ENCODE peak calls at places on chromosomes 2 and 18, in four cellular contexts. P, B, H and Q are unnamed samples.

GRCh38 chr18:78006805-78007204 is 757.2 kb downstream of the GALR1 start:
- DNase-seq in P (no peak), B (no peak), H (no peak), Q (peak)

GRCh38 chr18:30970201-30970816 is 72.2 kb downstream of the DSC3 start:
- DNase-seq in P (no peak), B (peak), H (peak), Q (no peak)

GRCh38 chr2:216445489-216445888 is 33.2 kb downstream of the SMARCAL1 start:
- DNase-seq in P (no peak), B (no peak), H (peak), Q (no peak)

GRCh38 chr2:143420313-143420712 is 291.1 kb downstream of the ARHGAP15 start:
- DNase-seq in P (no peak), B (no peak), H (no peak), Q (no peak)

GRCh38 chr2:159797468-159798375 is at the start of gene CD302:
- DNase-seq in P (peak), B (peak), H (peak), Q (peak)

GRCh38 chr2:126620302-126620701 is 35.7 kb upstream of the GYPC start:
- DNase-seq in P (no peak), B (no peak), H (no peak), Q (no peak)

GRCh38 chr2:36290306-36290705 is 65.3 kb upstream of the CRIM1 start:
- DNase-seq in P (no peak), B (no peak), H (peak), Q (no peak)

GRCh38 chr2:29479566-29479965 is 364.4 kb downstream of the CLIP4 start:
- DNase-seq in P (no peak), B (no peak), H (no peak), Q (no peak)

GRCh38 chr2:41283079-41283765 is 764.6 kb upstream of the PKDCC start:
- DNase-seq in P (no peak), B (peak), H (peak), Q (no peak)

GRCh38 chr18:59567445-59567844 is 129.8 kb downstream of the CCBE1 start:
- DNase-seq in P (no peak), B (no peak), H (no peak), Q (no peak)

GRCh38 chr2:61647044-61647443 is 108.9 kb upstream of the XPO1 start:
- DNase-seq in P (no peak), B (no peak), H (no peak), Q (no peak)

GRCh38 chr2:192286093-192286701 is 91.5 kb upstream of the TMEFF2 start:
- DNase-seq in P (peak), B (peak), H (peak), Q (no peak)

GRCh38 chr2:161059388-161059787 is 100.8 kb upstream of the TANK start:
- DNase-seq in P (no peak), B (no peak), H (no peak), Q (no peak)

GRCh38 chr2:241741016-241741415 is 6.6 kb downstream of the D2HGDH start:
- DNase-seq in P (no peak), B (peak), H (no peak), Q (no peak)

GRCh38 chr2:170714156-170715061 is 728 bp upstream of the SP5 start:
- DNase-seq in P (no peak), B (no peak), H (no peak), Q (peak)

GRCh38 chr2:69149631-69150215 is 136.7 kb downstream of the ANTXR1 start:
- DNase-seq in P (no peak), B (no peak), H (peak), Q (peak)

GRCh38 chr2:36507408-36507812 is 90.6 kb downstream of the FEZ2 start:
- DNase-seq in P (peak), B (peak), H (no peak), Q (peak)

GRCh38 chr2:54543736-54544396 is 87.7 kb downstream of the SPTBN1 start:
- DNase-seq in P (no peak), B (no peak), H (no peak), Q (no peak)

GRCh38 chr2:197185676-197186075 is 124.9 kb downstream of the ANKRD44 start:
- DNase-seq in P (no peak), B (no peak), H (no peak), Q (no peak)

GRCh38 chr2:69567157-69567908 is 76.2 kb downstream of the AAK1 start:
- DNase-seq in P (no peak), B (no peak), H (peak), Q (no peak)

GRCh38 chr2:218394298-218395089 is 5.2 kb upstream of the CTDSP1 start:
- DNase-seq in P (no peak), B (no peak), H (no peak), Q (no peak)

GRCh38 chr18:26480897-26481795 is 67.2 kb downstream of the KCTD1 start:
- DNase-seq in P (no peak), B (peak), H (peak), Q (no peak)

GRCh38 chr2:63590621-63591408 is 2.1 kb downstream of the MDH1 start:
- DNase-seq in P (no peak), B (no peak), H (no peak), Q (no peak)

GRCh38 chr18:79786304-79786703 is 11.4 kb upstream of the KCNG2 start:
- DNase-seq in P (no peak), B (no peak), H (no peak), Q (no peak)

GRCh38 chr2:7377861-7378569 is 460.8 kb downstream of the RNF144A start:
- DNase-seq in P (no peak), B (no peak), H (no peak), Q (peak)

GRCh38 chr2:158191569-158191968 is 89.9 kb downstream of the UPP2 start:
- DNase-seq in P (no peak), B (peak), H (peak), Q (no peak)

GRCh38 chr2:189829092-189829843 is 45.0 kb downstream of the PMS1 start:
- DNase-seq in P (no peak), B (no peak), H (peak), Q (no peak)

GRCh38 chr2:241017228-241017940 is 19.0 kb downstream of the SNED1 start:
- DNase-seq in P (no peak), B (no peak), H (no peak), Q (no peak)

GRCh38 chr18:52339891-52340371 is at the start of gene DCC:
- DNase-seq in P (peak), B (peak), H (peak), Q (peak)

GRCh38 chr2:188668017-188668663 is 306.0 kb upstream of the COL3A1 start:
- DNase-seq in P (no peak), B (peak), H (peak), Q (no peak)

GRCh38 chr18:63131106-63131943 is 188.2 kb downstream of the BCL2 start:
- DNase-seq in P (peak), B (peak), H (peak), Q (no peak)

GRCh38 chr2:41966920-41967319 is 80.9 kb upstream of the PKDCC start:
- DNase-seq in P (no peak), B (no peak), H (no peak), Q (no peak)

GRCh38 chr2:176658708-176659107 is 389.5 kb downstream of the MTX2 start:
- DNase-seq in P (no peak), B (no peak), H (no peak), Q (no peak)

GRCh38 chr2:85248741-85249524 is 78.9 kb downstream of the TGOLN2 start:
- DNase-seq in P (no peak), B (peak), H (peak), Q (no peak)

GRCh38 chr18:45519881-45520280 is 95.4 kb upstream of the SLC14A2 start:
- DNase-seq in P (no peak), B (no peak), H (peak), Q (no peak)

GRCh38 chr2:28340312-28341202 is 52.1 kb upstream of the FOSL2 start:
- DNase-seq in P (no peak), B (no peak), H (no peak), Q (no peak)